ENCODE peak calls at places on chromosomes 7 and 10, in eight cellular contexts. One of them, this sample, is unnamed.

GRCh38 chr10:49649294-49649693 is 30.2 kb upstream of the C10orf53 start:
- DNase-seq in CD4-positive, alpha-beta memory T cell: no peak
- DNase-seq in GM12864: no peak
- DNase-seq in fibroblast of villous mesenchyme: no peak
- DNase-seq in T follicular helper cell: no peak
- DNase-seq in stimulated activated CD8-positive, alpha-beta memory T cell treated with anti-CD3 and anti-CD28 coated beads, Interleukin-4, amount 100 ng/mL, for 24 hours: peak; percentile 19
- DNase-seq in astrocyte of the spinal cord: peak; percentile 2
- DNase-seq in activated T-cell treated with anti-CD3 and anti-CD28 coated beads for 48 hours: peak; percentile 6
- DNase-seq in this sample: no peak

GRCh38 chr10:82768040-82768439 is 893.0 kb downstream of the NRG3 start:
- DNase-seq in CD4-positive, alpha-beta memory T cell: no peak
- DNase-seq in GM12864: no peak
- DNase-seq in fibroblast of villous mesenchyme: no peak
- DNase-seq in T follicular helper cell: no peak
- DNase-seq in stimulated activated CD8-positive, alpha-beta memory T cell treated with anti-CD3 and anti-CD28 coated beads, Interleukin-4, amount 100 ng/mL, for 24 hours: no peak
- DNase-seq in astrocyte of the spinal cord: no peak
- DNase-seq in activated T-cell treated with anti-CD3 and anti-CD28 coated beads for 48 hours: no peak
- DNase-seq in this sample: no peak

GRCh38 chr7:142338633-142339501 is 81.0 kb upstream of the PRSS58 start:
- DNase-seq in CD4-positive, alpha-beta memory T cell: no peak
- DNase-seq in GM12864: no peak
- DNase-seq in fibroblast of villous mesenchyme: no peak
- DNase-seq in T follicular helper cell: no peak
- DNase-seq in stimulated activated CD8-positive, alpha-beta memory T cell treated with anti-CD3 and anti-CD28 coated beads, Interleukin-4, amount 100 ng/mL, for 24 hours: no peak
- DNase-seq in astrocyte of the spinal cord: peak; percentile 38
- DNase-seq in activated T-cell treated with anti-CD3 and anti-CD28 coated beads for 48 hours: no peak
- DNase-seq in this sample: no peak

GRCh38 chr10:110788620-110789385 is 82.9 kb upstream of the PDCD4 start:
- DNase-seq in CD4-positive, alpha-beta memory T cell: no peak
- DNase-seq in GM12864: no peak
- DNase-seq in fibroblast of villous mesenchyme: no peak
- DNase-seq in T follicular helper cell: no peak
- DNase-seq in stimulated activated CD8-positive, alpha-beta memory T cell treated with anti-CD3 and anti-CD28 coated beads, Interleukin-4, amount 100 ng/mL, for 24 hours: no peak
- DNase-seq in astrocyte of the spinal cord: no peak
- DNase-seq in activated T-cell treated with anti-CD3 and anti-CD28 coated beads for 48 hours: no peak
- DNase-seq in this sample: no peak

GRCh38 chr7:36670585-36671431 is 53.5 kb downstream of the AOAH start:
- DNase-seq in CD4-positive, alpha-beta memory T cell: peak; percentile 56
- DNase-seq in GM12864: no peak
- DNase-seq in fibroblast of villous mesenchyme: peak; percentile 68
- DNase-seq in T follicular helper cell: peak; percentile 51
- DNase-seq in stimulated activated CD8-positive, alpha-beta memory T cell treated with anti-CD3 and anti-CD28 coated beads, Interleukin-4, amount 100 ng/mL, for 24 hours: peak; percentile 44
- DNase-seq in astrocyte of the spinal cord: peak; percentile 66
- DNase-seq in activated T-cell treated with anti-CD3 and anti-CD28 coated beads for 48 hours: peak; percentile 48
- DNase-seq in this sample: peak; percentile 28

GRCh38 chr10:89182894-89183293 is 24.2 kb downstream of the CH25H start:
- DNase-seq in CD4-positive, alpha-beta memory T cell: no peak
- DNase-seq in GM12864: no peak
- DNase-seq in fibroblast of villous mesenchyme: no peak
- DNase-seq in T follicular helper cell: no peak
- DNase-seq in stimulated activated CD8-positive, alpha-beta memory T cell treated with anti-CD3 and anti-CD28 coated beads, Interleukin-4, amount 100 ng/mL, for 24 hours: no peak
- DNase-seq in astrocyte of the spinal cord: no peak
- DNase-seq in activated T-cell treated with anti-CD3 and anti-CD28 coated beads for 48 hours: no peak
- DNase-seq in this sample: no peak

GRCh38 chr7:974820-975681 is at the start of gene COX19:
- DNase-seq in CD4-positive, alpha-beta memory T cell: peak; percentile 94
- DNase-seq in GM12864: peak; percentile 70
- DNase-seq in fibroblast of villous mesenchyme: peak; percentile 90
- DNase-seq in T follicular helper cell: peak; percentile 85
- DNase-seq in stimulated activated CD8-positive, alpha-beta memory T cell treated with anti-CD3 and anti-CD28 coated beads, Interleukin-4, amount 100 ng/mL, for 24 hours: peak; percentile 81
- DNase-seq in astrocyte of the spinal cord: peak; percentile 87
- DNase-seq in activated T-cell treated with anti-CD3 and anti-CD28 coated beads for 48 hours: peak; percentile 92
- DNase-seq in this sample: peak; percentile 42

GRCh38 chr7:117808273-117808868 is 64.9 kb downstream of the CTTNBP2 start:
- DNase-seq in CD4-positive, alpha-beta memory T cell: no peak
- DNase-seq in GM12864: no peak
- DNase-seq in fibroblast of villous mesenchyme: no peak
- DNase-seq in T follicular helper cell: no peak
- DNase-seq in stimulated activated CD8-positive, alpha-beta memory T cell treated with anti-CD3 and anti-CD28 coated beads, Interleukin-4, amount 100 ng/mL, for 24 hours: no peak
- DNase-seq in astrocyte of the spinal cord: peak; percentile 83
- DNase-seq in activated T-cell treated with anti-CD3 and anti-CD28 coated beads for 48 hours: no peak
- DNase-seq in this sample: no peak

GRCh38 chr7:46507601-46508000 is 586.5 kb upstream of the IGFBP3 start:
- DNase-seq in CD4-positive, alpha-beta memory T cell: no peak
- DNase-seq in GM12864: no peak
- DNase-seq in fibroblast of villous mesenchyme: no peak
- DNase-seq in T follicular helper cell: no peak
- DNase-seq in stimulated activated CD8-positive, alpha-beta memory T cell treated with anti-CD3 and anti-CD28 coated beads, Interleukin-4, amount 100 ng/mL, for 24 hours: no peak
- DNase-seq in astrocyte of the spinal cord: no peak
- DNase-seq in activated T-cell treated with anti-CD3 and anti-CD28 coated beads for 48 hours: no peak
- DNase-seq in this sample: no peak

GRCh38 chr7:100567045-100567730 is 6.5 kb downstream of the SAP25 start:
- DNase-seq in CD4-positive, alpha-beta memory T cell: no peak
- DNase-seq in GM12864: no peak
- DNase-seq in fibroblast of villous mesenchyme: no peak
- DNase-seq in T follicular helper cell: no peak
- DNase-seq in stimulated activated CD8-positive, alpha-beta memory T cell treated with anti-CD3 and anti-CD28 coated beads, Interleukin-4, amount 100 ng/mL, for 24 hours: no peak
- DNase-seq in astrocyte of the spinal cord: peak; percentile 37
- DNase-seq in activated T-cell treated with anti-CD3 and anti-CD28 coated beads for 48 hours: no peak
- DNase-seq in this sample: no peak